ENCODE peak calls at places on chromosomes 6 and 20, in ten cellular contexts. V is heart right ventricle, C is astrocyte, S is psoas muscle, T is heart left ventricle, R is neuronal stem cell, I is lower lobe of right lung, L is pancreas, J is SJSA1, Z is GM23248. P is an unnamed sample.

GRCh38 chr6:150610584-150610983 is 10.9 kb downstream of the PLEKHG1 start:
- DNase-seq in V (no peak), L (no peak), Z (no peak), T (no peak), R (no peak), S (no peak), I (no peak), J (no peak), C (no peak), P (no peak)

GRCh38 chr20:6768228-6769185 is 1.0 kb downstream of the BMP2 start:
- DNase-seq in L (peak; percentile 26), S (peak; percentile 41), T (peak; percentile 34), R (peak; percentile 46), I (peak; percentile 50), Z (peak; percentile 62), V (peak; percentile 28), J (peak; percentile 42), C (peak; percentile 38), P (peak; percentile 64)

GRCh38 chr20:63553933-63554290 is at the start of gene FNDC11:
- DNase-seq in S (peak; percentile 61), R (peak; percentile 75), V (peak; percentile 58), Z (peak; percentile 58), T (no peak), C (no peak), I (peak; percentile 69), L (no peak), J (no peak), P (no peak)

GRCh38 chr6:37926661-37927060 is 107.1 kb downstream of the ZFAND3 start:
- DNase-seq in I (no peak), T (no peak), V (no peak), J (no peak), L (no peak), S (no peak), C (no peak), Z (no peak), R (no peak), P (no peak)

GRCh38 chr6:56490994-56491393 is 151.7 kb downstream of the DST start:
- DNase-seq in R (no peak), S (no peak), I (no peak), T (no peak), Z (peak; percentile 76), C (peak; percentile 87), L (no peak), V (no peak), J (no peak), P (no peak)

GRCh38 chr6:107657755-107658461 is 166.2 kb downstream of the SCML4 start:
- DNase-seq in Z (no peak), V (peak; percentile 48), L (peak; percentile 17), R (no peak), T (peak; percentile 60), S (peak; percentile 81), J (peak; percentile 85), I (peak; percentile 79), C (peak; percentile 73), P (peak; percentile 57)

GRCh38 chr20:63061051-63061531 is 54.3 kb upstream of the BHLHE23 start:
- DNase-seq in C (no peak), J (peak; percentile 36), R (no peak), Z (no peak), I (peak; percentile 20), T (no peak), L (no peak), S (no peak), V (no peak), P (peak; percentile 29)

GRCh38 chr20:17835240-17835940 is 133.2 kb downstream of the SNX5 start:
- DNase-seq in T (peak; percentile 76), C (peak; percentile 86), L (no peak), Z (peak; percentile 95), V (peak; percentile 55), J (peak; percentile 84), I (no peak), R (no peak), S (peak; percentile 73), P (no peak)

GRCh38 chr6:26286168-26286854 is 78.7 kb upstream of the BTN3A2 start:
- DNase-seq in L (peak; percentile 61), J (no peak), Z (peak; percentile 72), V (peak; percentile 44), T (peak; percentile 41), R (peak; percentile 75), C (peak; percentile 33), S (peak; percentile 39), I (peak; percentile 62), P (peak; percentile 63)

DNA sequence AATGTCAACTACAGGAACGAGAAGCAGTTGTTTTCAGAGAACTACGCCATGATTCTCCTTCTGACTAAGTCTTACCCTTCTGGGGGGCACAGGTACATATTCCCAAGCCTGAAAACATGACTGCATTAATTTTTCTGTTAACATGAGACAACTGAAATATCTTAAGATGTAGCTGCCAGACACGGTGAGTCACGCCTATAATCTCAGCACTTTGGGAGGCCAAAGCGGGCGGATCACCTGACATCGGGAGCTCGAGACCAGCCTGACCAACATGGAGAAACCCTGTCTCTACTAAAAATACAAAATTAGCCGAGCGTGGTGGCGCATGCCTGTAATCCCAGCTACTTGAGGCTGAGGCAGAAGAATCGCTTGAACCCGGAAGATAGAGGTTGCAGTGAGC is 21.7 kb downstream of the TBC1D20 start:
- DNase-seq in C (peak; percentile 27), T (no peak), S (no peak), Z (peak; percentile 27), R (no peak), I (no peak), L (no peak), J (no peak), V (no peak), P (no peak)
- H3K4me1 ChIP-seq in C (peaks cover 12% of the 10 kb centered on the region), T (peaks cover 9% of the 10 kb centered on the region), S (peaks cover 44% of the 10 kb centered on the region), Z (peaks cover 22% of the 10 kb centered on the region), R (no peaks in the 10 kb centered on the region), I (peaks cover 32% of the 10 kb centered on the region), L (peaks cover under 1% of the 10 kb centered on the region), J (no peaks in the 10 kb centered on the region), V (peaks cover 35% of the 10 kb centered on the region), P (peaks cover 15% of the 10 kb centered on the region)

GRCh38 chr20:25048519-25048952 is 9.4 kb downstream of the ACSS1 start:
- DNase-seq in T (peak; percentile 27), Z (no peak), J (no peak), L (no peak), V (no peak), I (peak; percentile 64), S (no peak), C (no peak), R (no peak), P (no peak)
- H3K4me1 ChIP-seq in T (peaks cover 84% of the 10 kb centered on the region), Z (peaks cover 17% of the 10 kb centered on the region), J (no peaks in the 10 kb centered on the region), L (peaks cover 67% of the 10 kb centered on the region), V (peaks cover 100% of the 10 kb centered on the region), I (peaks cover 73% of the 10 kb centered on the region), S (peaks cover 94% of the 10 kb centered on the region), C (no peaks in the 10 kb centered on the region), R (no peaks in the 10 kb centered on the region), P (peaks cover 10% of the 10 kb centered on the region)

GRCh38 chr6:44010411-44011349 is 116.6 kb downstream of the MRPL14 start:
- DNase-seq in Z (peak; percentile 98), R (no peak), S (peak; percentile 51), C (peak; percentile 98), L (no peak), V (peak; percentile 58), I (no peak), J (peak; percentile 96), T (peak; percentile 86), P (no peak)

GRCh38 chr6:44006872-44007303 is 120.4 kb downstream of the MRPL14 start:
- DNase-seq in R (no peak), J (no peak), T (no peak), V (no peak), C (no peak), L (no peak), Z (no peak), I (no peak), S (no peak), P (no peak)

GRCh38 chr6:44009425-44010321 is 117.6 kb downstream of the MRPL14 start:
- DNase-seq in S (no peak), V (peak; percentile 66), I (no peak), Z (no peak), R (no peak), C (peak; percentile 65), L (no peak), J (no peak), T (peak; percentile 79), P (no peak)

GRCh38 chr6:44007818-44008660 is 119.2 kb downstream of the MRPL14 start:
- DNase-seq in L (no peak), I (no peak), R (no peak), T (no peak), C (no peak), V (no peak), Z (no peak), J (no peak), S (no peak), P (no peak)

DNA sequence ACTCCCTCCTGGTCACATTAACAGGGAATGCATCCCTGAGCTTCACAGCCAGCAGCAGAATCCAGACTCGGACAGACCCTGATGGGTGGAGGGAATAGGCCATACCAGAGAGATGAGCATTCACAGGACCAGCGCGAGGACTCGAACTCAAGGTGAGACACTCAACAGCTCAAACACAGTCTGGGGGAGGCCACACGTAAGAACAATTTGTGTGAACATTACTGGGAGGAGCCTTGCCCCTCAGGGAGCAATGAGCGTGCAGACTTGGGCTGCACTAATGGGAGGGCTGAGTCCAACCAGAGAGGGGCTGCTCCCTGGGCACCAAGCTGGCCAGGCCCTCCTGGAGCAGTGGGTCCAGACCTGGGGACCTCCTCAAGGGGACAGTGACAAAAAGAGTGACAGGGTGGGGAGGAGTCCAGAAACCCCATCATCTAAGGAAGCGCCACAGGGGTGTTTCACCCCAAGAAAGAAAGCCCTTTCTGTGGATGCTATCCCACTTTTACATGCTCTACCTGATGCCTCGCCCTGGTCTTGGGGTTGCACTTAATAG is 118.4 kb downstream of the MRPL14 start:
- DNase-seq in C (no peak), V (no peak), J (no peak), S (no peak), I (no peak), R (no peak), Z (no peak), L (no peak), T (no peak), P (no peak)
- H3K4me1 ChIP-seq in C (peaks cover 43% of the 10 kb centered on the region), V (peaks cover 59% of the 10 kb centered on the region), J (peaks cover 50% of the 10 kb centered on the region), S (peaks cover 52% of the 10 kb centered on the region), I (peaks cover 5% of the 10 kb centered on the region), R (no peaks in the 10 kb centered on the region), Z (peaks cover 30% of the 10 kb centered on the region), L (no peaks in the 10 kb centered on the region), T (peaks cover 10% of the 10 kb centered on the region), P (no peaks in the 10 kb centered on the region)

GRCh38 chr6:33198853-33199436 is 1.5 kb downstream of the RXRB start:
- DNase-seq in I (no peak), J (no peak), V (no peak), T (no peak), R (no peak), Z (no peak), L (no peak), C (no peak), S (no peak), P (no peak)
- H3K4me1 ChIP-seq in I (peaks cover 53% of the 10 kb centered on the region), J (peaks cover 21% of the 10 kb centered on the region), V (peaks cover 65% of the 10 kb centered on the region), T (peaks cover 18% of the 10 kb centered on the region), R (peaks cover 25% of the 10 kb centered on the region), Z (peaks cover 11% of the 10 kb centered on the region), L (peaks cover 24% of the 10 kb centered on the region), C (peaks cover 28% of the 10 kb centered on the region), S (peaks cover 30% of the 10 kb centered on the region), P (peaks cover 40% of the 10 kb centered on the region)